ENCODE peak calls at places on chromosomes 1 and 21, in seven cellular contexts. H, S, B, Y, V, W and I are unnamed samples.
A peak's percentile ranks its signal among the peaks of the same experiment; 100 is the strongest.

GRCh38 chr21:35965699-35966098 is 94.6 kb downstream of the SETD4 start:
- DNase-seq in H (no peak), S (no peak), B (no peak), Y (no peak), V (no peak), W (peak; percentile 14), I (no peak)

GRCh38 chr21:42447182-42447581 is 43.5 kb downstream of the UBASH3A start:
- DNase-seq in H (no peak), S (no peak), B (no peak), Y (no peak), V (no peak), W (no peak), I (no peak)

GRCh38 chr21:42455754-42456440 is 40.1 kb downstream of the RSPH1 start:
- DNase-seq in H (no peak), S (no peak), B (no peak), Y (no peak), V (no peak), W (no peak), I (no peak)

GRCh38 chr1:243256590-243256989 is 749 bp downstream of the SDCCAG8 start:
- DNase-seq in H (no peak), S (no peak), B (no peak), Y (no peak), V (no peak), W (peak; percentile 10), I (no peak)

GRCh38 chr1:147641695-147642592 is 28.4 kb downstream of the ACP6 start:
- DNase-seq in H (peak; percentile 27), S (peak; percentile 42), B (peak; percentile 55), Y (peak; percentile 70), V (peak; percentile 80), W (peak; percentile 30), I (no peak)

GRCh38 chr1:246569248-246570238 is 3.3 kb downstream of the CNST start:
- DNase-seq in H (no peak), S (peak; percentile 63), B (no peak), Y (no peak), V (peak; percentile 52), W (peak; percentile 91), I (no peak)

GRCh38 chr1:98653186-98653585 is 8.3 kb upstream of the SNX7 start:
- DNase-seq in H (peak; percentile 27), S (peak; percentile 48), B (no peak), Y (no peak), V (no peak), W (peak; percentile 37), I (no peak)

GRCh38 chr1:207327994-207328393 is 6.5 kb downstream of the CD55 start:
- DNase-seq in H (peak; percentile 77), S (peak; percentile 88), B (no peak), Y (no peak), V (no peak), W (peak; percentile 68), I (peak; percentile 22)

GRCh38 chr1:35825255-35825654 is 17.4 kb downstream of the AGO4 start:
- DNase-seq in H (no peak), S (no peak), B (no peak), Y (no peak), V (no peak), W (no peak), I (no peak)

GRCh38 chr1:184033711-184034167 is 3.8 kb downstream of the COLGALT2 start:
- DNase-seq in H (peak; percentile 73), S (peak; percentile 76), B (no peak), Y (no peak), V (no peak), W (no peak), I (no peak)

GRCh38 chr1:29392036-29392435 is 155.7 kb downstream of the PTPRU start:
- DNase-seq in H (no peak), S (no peak), B (no peak), Y (no peak), V (no peak), W (no peak), I (no peak)

GRCh38 chr1:15848143-15848928 is 829 bp downstream of the SPEN start:
- DNase-seq in H (peak; percentile 39), S (peak; percentile 23), B (peak; percentile 30), Y (peak; percentile 38), V (peak; percentile 53), W (no peak), I (no peak)

GRCh38 chr1:72937905-72938304 is 655.6 kb upstream of the NEGR1 start:
- DNase-seq in H (no peak), S (no peak), B (no peak), Y (no peak), V (no peak), W (no peak), I (no peak)

GRCh38 chr1:1165485-1165884 is 8.2 kb upstream of the TTLL10 start:
- DNase-seq in H (no peak), S (no peak), B (no peak), Y (no peak), V (no peak), W (no peak), I (no peak)

GRCh38 chr1:1168156-1168450 is 5.6 kb upstream of the TTLL10 start:
- DNase-seq in H (no peak), S (no peak), B (no peak), Y (no peak), V (no peak), W (no peak), I (no peak)

GRCh38 chr1:1167416-1168155 is 6.1 kb upstream of the TTLL10 start:
- DNase-seq in H (no peak), S (no peak), B (no peak), Y (no peak), V (no peak), W (no peak), I (no peak)

GRCh38 chr1:1165900-1166421 is 7.7 kb upstream of the TTLL10 start:
- DNase-seq in H (no peak), S (no peak), B (no peak), Y (no peak), V (no peak), W (no peak), I (no peak)

GRCh38 chr1:1166642-1167415 is 6.9 kb upstream of the TTLL10 start:
- DNase-seq in H (no peak), S (no peak), B (no peak), Y (no peak), V (no peak), W (no peak), I (no peak)
- H3K4me3 ChIP-seq in H (no peak overlapping the region), S (no peak overlapping the region), B (no peak overlapping the region), Y (no peak overlapping the region), V (no peak overlapping the region), W (no peak overlapping the region), I (no peak overlapping the region)

GRCh38 chr21:39724944-39725343 is 20.0 kb upstream of the IGSF5 start:
- DNase-seq in H (no peak), S (no peak), B (no peak), Y (no peak), V (no peak), W (no peak), I (no peak)

GRCh38 chr21:39721885-39722284 is 23.1 kb upstream of the IGSF5 start:
- DNase-seq in H (no peak), S (no peak), B (no peak), Y (no peak), V (no peak), W (no peak), I (no peak)

GRCh38 chr21:39715804-39716397 is 29.1 kb upstream of the IGSF5 start:
- DNase-seq in H (peak; percentile 21), S (peak; percentile 32), B (peak; percentile 52), Y (peak; percentile 47), V (peak; percentile 58), W (peak; percentile 21), I (peak; percentile 24)

GRCh38 chr21:39726133-39726532 is 18.9 kb upstream of the IGSF5 start:
- DNase-seq in H (no peak), S (no peak), B (no peak), Y (no peak), V (no peak), W (no peak), I (no peak)

DNA sequence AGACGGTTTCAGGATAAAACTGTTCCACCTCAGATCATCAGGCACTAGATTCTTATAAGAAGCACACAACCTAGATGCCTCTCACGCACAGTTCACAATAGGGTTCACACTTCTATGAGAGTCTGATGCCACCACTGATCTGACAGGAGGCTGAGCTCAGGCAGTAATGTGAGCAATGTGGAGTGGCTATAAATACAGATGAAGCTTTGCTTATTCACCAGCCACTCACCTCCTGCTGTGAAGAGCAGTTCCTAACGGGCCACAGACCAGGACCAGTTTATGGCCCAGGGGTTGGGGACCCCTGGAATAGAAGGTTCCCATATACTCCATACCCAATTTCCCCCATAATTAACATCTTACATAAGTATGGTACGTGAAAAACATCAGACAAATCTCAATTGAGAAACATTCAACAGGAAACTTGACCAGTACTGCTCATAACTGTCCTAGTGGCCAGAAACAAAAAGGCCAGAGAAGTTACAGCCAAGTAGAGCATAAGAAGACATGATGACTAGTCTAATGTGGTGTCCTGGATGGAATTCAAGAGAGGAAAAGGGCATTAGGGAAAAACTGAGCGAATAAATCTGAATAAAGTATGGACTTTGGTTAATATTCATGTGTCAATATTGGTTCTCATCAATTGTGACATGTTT is 24.7 kb upstream of the IGSF5 start:
- DNase-seq in H (peak; percentile 15), S (no peak), B (no peak), Y (no peak), V (no peak), W (no peak), I (no peak)
- TF ChIP-seq CTCF in H (no peak), S (no peak), B (no peak), Y (no peak), V (no peak), W (no peak), I (peak; percentile 52)

DNA sequence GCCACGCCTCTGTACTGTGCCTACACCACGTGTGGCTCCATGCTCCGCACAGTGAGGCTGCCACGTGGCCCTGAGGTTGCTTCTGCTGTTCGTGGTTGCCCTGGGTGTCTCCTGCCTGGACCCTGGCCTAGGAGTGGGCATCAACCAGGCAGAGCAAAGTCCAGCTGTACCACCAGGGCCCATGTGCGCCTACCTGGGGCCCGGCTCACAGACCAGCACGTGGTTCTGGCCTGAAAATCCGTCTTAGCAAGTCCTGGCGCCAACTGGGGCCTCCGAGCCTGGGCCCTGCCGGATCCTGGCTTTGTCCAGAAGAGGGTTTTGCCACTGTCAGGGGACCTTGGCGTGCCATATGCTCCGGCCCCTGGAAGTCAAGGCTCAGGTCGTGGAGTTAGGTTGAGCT is 107.1 kb upstream of the TTC34 start:
- DNase-seq in H (no peak), S (no peak), B (no peak), Y (no peak), V (no peak), W (no peak), I (no peak)
- H3K4me3 ChIP-seq in H (no peak overlapping the region), S (no peak overlapping the region), B (no peak overlapping the region), Y (no peak overlapping the region), V (no peak overlapping the region), W (no peak overlapping the region), I (no peak overlapping the region)

DNA sequence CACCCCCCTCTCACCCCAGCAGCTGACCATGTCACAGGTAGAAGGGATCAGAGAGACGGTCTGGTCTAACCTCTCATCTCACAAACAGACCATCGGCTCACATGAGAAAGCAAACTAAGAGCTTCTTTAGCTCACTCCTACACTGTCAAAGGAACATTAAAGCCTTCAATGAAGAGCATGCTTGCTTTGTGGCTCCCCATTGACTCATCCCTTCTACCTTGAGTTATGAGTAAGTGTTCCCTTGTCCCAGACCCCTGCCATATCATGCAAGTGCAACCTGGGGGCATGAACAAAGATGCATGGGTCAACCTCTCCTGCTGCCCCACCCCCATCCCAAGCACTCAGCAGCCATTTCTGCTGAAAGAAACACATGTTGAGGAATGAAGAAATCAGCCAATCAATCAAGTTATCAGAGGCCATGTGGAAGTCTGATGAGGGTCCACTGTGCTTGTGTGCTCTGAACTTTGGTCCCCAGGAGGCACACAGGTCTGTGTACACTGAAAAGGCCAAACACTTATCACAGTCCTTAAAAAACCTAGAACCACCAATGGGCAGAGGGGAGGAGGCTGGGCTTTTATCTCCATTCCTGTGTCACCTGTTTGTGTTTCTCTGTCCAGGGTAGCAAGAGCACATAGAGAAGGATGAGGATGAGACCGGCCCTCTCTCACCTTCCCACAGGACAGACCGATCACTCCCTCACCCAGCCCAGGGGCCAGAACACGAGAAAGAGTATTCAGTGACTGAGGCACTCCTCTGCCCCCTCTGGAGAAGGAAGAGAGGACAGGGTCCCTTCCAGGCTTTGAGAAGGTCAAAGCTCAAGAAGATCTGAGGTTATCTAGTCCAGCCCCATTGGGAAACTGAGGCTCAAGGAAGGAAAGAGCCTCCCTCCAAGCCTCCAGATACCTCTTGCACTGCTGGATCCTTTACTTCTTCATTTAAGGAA is 9.5 kb downstream of the ETNK2 start:
- DNase-seq in H (no peak), S (no peak), B (no peak), Y (no peak), V (no peak), W (no peak), I (no peak)
- TF ChIP-seq CTCF in H (no peak), S (no peak), B (no peak), Y (no peak), V (no peak), W (no peak), I (no peak)